ENCODE peak calls at places on chromosomes 12 and 14, in nine cellular contexts. F, T, O, Z, B, Q, H, C and U are unnamed samples.
A peak's percentile ranks its signal among the peaks of the same experiment; 100 is the strongest.

GRCh38 chr14:75982724-75983358 is 1.0 kb upstream of the TGFB3 start:
- DNase-seq in F (peak; percentile 44), T (no peak), O (no peak), Z (peak; percentile 71), B (no peak), Q (no peak), H (peak; percentile 85), C (no peak), U (peak; percentile 57)

GRCh38 chr12:82019533-82019932 is 260.4 kb upstream of the PPFIA2 start:
- DNase-seq in F (no peak), T (no peak), O (no peak), Z (no peak), B (no peak), Q (no peak), H (no peak), C (no peak), U (no peak)

GRCh38 chr14:71371711-71372396 is 464.6 kb downstream of the PCNX1 start:
- DNase-seq in F (peak; percentile 66), T (no peak), O (no peak), Z (peak; percentile 45), B (no peak), Q (no peak), H (no peak), C (no peak), U (no peak)

GRCh38 chr14:26870096-26870495 is 272.3 kb upstream of the NOVA1 start:
- DNase-seq in F (no peak), T (no peak), O (no peak), Z (no peak), B (no peak), Q (no peak), H (no peak), C (no peak), U (no peak)

GRCh38 chr14:21802441-21802840 is 128.8 kb upstream of the OR4E1 start:
- DNase-seq in F (no peak), T (no peak), O (no peak), Z (no peak), B (no peak), Q (no peak), H (no peak), C (peak; percentile 63), U (no peak)

GRCh38 chr12:113071427-113072112 is 15.0 kb downstream of the DTX1 start:
- DNase-seq in F (no peak), T (no peak), O (no peak), Z (no peak), B (no peak), Q (no peak), H (peak; percentile 59), C (peak; percentile 54), U (peak; percentile 85)

GRCh38 chr14:74616996-74617700 is 5.1 kb upstream of the LTBP2 start:
- DNase-seq in F (no peak), T (no peak), O (no peak), Z (no peak), B (no peak), Q (no peak), H (no peak), C (no peak), U (no peak)

GRCh38 chr12:132600048-132601032 is 10.0 kb downstream of the LRCOL1 start:
- DNase-seq in F (no peak), T (peak; percentile 25), O (peak; percentile 23), Z (peak; percentile 85), B (peak; percentile 73), Q (no peak), H (peak; percentile 77), C (peak; percentile 26), U (peak; percentile 88)

GRCh38 chr12:27826076-27826475 is 46.0 kb upstream of the MANSC4 start:
- DNase-seq in F (no peak), T (no peak), O (no peak), Z (no peak), B (no peak), Q (no peak), H (no peak), C (no peak), U (no peak)

GRCh38 chr12:6370994-6371754 is 4.2 kb downstream of the SCNN1A start:
- DNase-seq in F (peak; percentile 88), T (no peak), O (no peak), Z (no peak), B (no peak), Q (no peak), H (peak; percentile 67), C (no peak), U (peak; percentile 95)